ENCODE peak calls at places on chromosomes 13 and 19, in five cellular contexts. S, R, D, I and W are unnamed samples.

GRCh38 chr19:42816901-42817300 is 51.4 kb upstream of the PSG8 start:
- DNase-seq in R (no peak), I (no peak), D (no peak), S (no peak), W (no peak)

GRCh38 chr13:97257228-97257755 is 35.2 kb downstream of the MBNL2 start:
- DNase-seq in I (no peak), R (no peak), S (no peak), D (no peak), W (no peak)

GRCh38 chr13:46149272-46150133 is 32.5 kb downstream of the LCP1 start:
- DNase-seq in I (no peak), R (no peak), S (no peak), D (no peak), W (no peak)

GRCh38 chr19:48624791-48625723 is 5.8 kb downstream of the SPHK2 start:
- DNase-seq in D (no peak), I (no peak), S (no peak), R (no peak), W (no peak)

GRCh38 chr19:40605201-40605971 is 4.2 kb downstream of the LTBP4 start:
- DNase-seq in I (peak; percentile 22), D (peak; percentile 71), R (peak; percentile 78), S (peak; percentile 48), W (peak; percentile 80)

GRCh38 chr19:3849092-3849491 is 19.7 kb downstream of the ZFR2 start:
- DNase-seq in R (peak; percentile 57), S (no peak), I (peak; percentile 33), D (peak; percentile 56), W (peak; percentile 46)

GRCh38 chr13:85191996-85192395 is 607.2 kb downstream of the SLITRK6 start:
- DNase-seq in S (no peak), I (no peak), D (no peak), R (no peak), W (no peak)

GRCh38 chr13:51397262-51397933 is 55.4 kb downstream of the INTS6 start:
- DNase-seq in I (no peak), S (no peak), D (no peak), R (peak; percentile 3), W (no peak)

GRCh38 chr13:50129923-50130685 is 114.9 kb downstream of the KCNRG start:
- DNase-seq in R (peak; percentile 77), D (no peak), S (no peak), I (no peak), W (no peak)

GRCh38 chr13:19596960-19597361 is 35.6 kb upstream of the TPTE2 start:
- DNase-seq in D (no peak), I (peak; percentile 96), R (no peak), S (no peak), W (no peak)

GRCh38 chr19:7915250-7916136 is 863 bp downstream of the TGFBR3L start:
- DNase-seq in R (no peak), I (no peak), S (no peak), D (no peak), W (no peak)

GRCh38 chr13:34627905-34628682 is 314.0 kb upstream of the NBEA start:
- DNase-seq in S (no peak), R (no peak), D (no peak), I (no peak), W (no peak)

GRCh38 chr13:113651511-113652403 is 6.2 kb downstream of the ATP4B start:
- DNase-seq in R (no peak), D (no peak), S (no peak), I (no peak), W (no peak)

GRCh38 chr13:30341815-30342570 is 34.6 kb upstream of the KATNAL1 start:
- DNase-seq in R (peak; percentile 54), I (no peak), S (no peak), D (no peak), W (no peak)

GRCh38 chr19:13026478-13026999 is 31.3 kb downstream of the NFIX start:
- DNase-seq in R (no peak), S (no peak), I (peak; percentile 96), D (no peak), W (no peak)

GRCh38 chr13:60351326-60351725 is 45.7 kb upstream of the TDRD3 start:
- DNase-seq in D (no peak), I (no peak), R (peak; percentile 6), S (no peak), W (no peak)

GRCh38 chr13:94413545-94413944 is 65.9 kb downstream of the DCT start:
- DNase-seq in S (no peak), I (no peak), R (no peak), D (no peak), W (no peak)

DNA sequence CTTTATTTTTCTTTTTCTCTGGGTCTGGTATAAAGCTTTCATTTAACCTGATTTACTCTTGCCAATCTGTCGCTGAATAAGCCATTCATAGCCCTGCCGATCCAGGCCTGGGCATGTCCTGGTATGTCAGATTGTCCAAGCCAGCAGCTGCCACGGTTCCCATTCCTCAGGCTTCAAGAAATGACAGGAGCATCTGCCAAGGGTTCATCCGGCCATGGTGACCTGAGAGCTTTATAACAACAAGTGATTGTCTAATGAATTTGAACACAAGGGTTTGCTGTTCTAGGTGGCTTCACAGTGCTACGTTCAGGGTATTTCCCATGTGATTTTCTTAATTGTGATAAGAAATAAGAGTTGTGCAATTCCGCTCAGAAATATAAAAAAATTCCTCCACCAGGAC is 20.0 kb downstream of the PNMA8A start:
- DNase-seq in R (no peak), I (no peak), D (no peak), S (no peak), W (no peak)
- TF ChIP-seq TAF1 in R (no peak), I (no peak), D (no peak), S (no peak), W (no peak)

GRCh38 chr13:41978007-41978406 is 17.1 kb upstream of the VWA8 start:
- DNase-seq in S (no peak), D (no peak), R (no peak), I (no peak), W (no peak)
- TF ChIP-seq TAF1 in S (no peak), D (no peak), R (no peak), I (no peak), W (no peak)

DNA sequence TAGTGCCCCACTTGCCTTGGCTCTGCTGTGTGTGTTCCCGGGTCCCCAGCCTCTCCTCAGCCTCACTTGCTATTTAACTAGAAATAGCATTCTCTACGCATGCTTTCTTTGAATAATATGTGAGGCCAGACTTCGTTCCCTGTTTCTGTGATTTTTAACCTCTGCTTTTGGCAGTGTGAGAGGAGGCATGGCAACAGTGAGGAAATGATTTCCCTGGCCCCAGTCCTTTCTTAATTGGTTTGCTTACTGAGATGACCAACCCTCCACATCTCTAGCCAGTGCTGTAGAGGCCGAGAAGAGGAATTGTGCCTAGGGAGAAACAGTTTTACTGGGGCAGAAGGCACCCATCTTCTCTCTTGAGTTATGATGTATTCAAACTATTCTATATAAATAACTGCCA is 74.0 kb upstream of the NPAS1 start:
- DNase-seq in R (no peak), D (no peak), S (no peak), I (no peak), W (no peak)
- TF ChIP-seq TAF1 in R (no peak), D (no peak), S (no peak), I (no peak), W (no peak)

GRCh38 chr19:485122-485521 is 11.2 kb upstream of the MADCAM1 start:
- DNase-seq in R (no peak), S (no peak), D (no peak), I (no peak), W (no peak)

GRCh38 chr19:488505-489417 is 7.5 kb upstream of the MADCAM1 start:
- DNase-seq in R (peak; percentile 99), S (peak; percentile 59), I (peak; percentile 82), D (peak; percentile 99), W (peak; percentile 99)

GRCh38 chr19:484494-484893 is 11.8 kb upstream of the MADCAM1 start:
- DNase-seq in S (no peak), D (no peak), I (no peak), R (no peak), W (no peak)

GRCh38 chr19:483332-484072 is 12.8 kb upstream of the MADCAM1 start:
- DNase-seq in D (no peak), I (no peak), S (no peak), R (peak; percentile 14), W (no peak)

DNA sequence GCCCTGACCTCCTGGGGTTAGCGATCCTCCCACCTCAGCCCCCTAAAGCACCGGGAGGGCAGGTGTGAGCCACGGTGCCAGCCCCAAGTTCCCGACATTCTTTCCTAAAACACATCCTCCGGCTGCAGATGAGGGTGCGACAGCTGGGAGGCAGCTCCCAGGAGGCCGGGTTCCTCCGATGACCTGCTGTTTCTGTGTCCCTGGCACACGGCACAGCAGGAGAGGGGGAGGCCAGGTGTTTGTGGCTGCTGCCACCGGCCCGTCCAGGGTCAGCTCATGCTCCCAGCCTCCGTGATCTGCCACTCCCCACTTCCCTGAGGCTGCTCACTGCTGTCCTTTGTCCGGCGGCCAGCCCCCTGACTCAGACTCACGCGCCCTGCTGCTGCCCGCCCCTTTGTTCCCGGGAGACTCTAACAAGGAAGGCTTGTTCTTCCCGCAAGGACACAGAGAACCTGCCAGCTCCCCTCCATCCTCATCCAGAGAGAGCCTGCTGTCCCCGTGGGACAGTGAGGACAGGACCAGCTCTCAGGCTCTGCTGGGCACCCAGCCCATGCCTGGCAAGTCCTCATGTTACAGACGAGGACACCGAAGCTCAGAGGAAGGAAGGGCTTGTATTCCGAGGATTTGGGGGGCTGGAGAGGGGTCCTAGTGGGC is 10.6 kb upstream of the MADCAM1 start:
- DNase-seq in R (peak; percentile 12), I (peak; percentile 88), S (no peak), D (no peak), W (no peak)
- TF ChIP-seq TAF1 in R (no peak), I (no peak), S (no peak), D (no peak), W (no peak)

DNA sequence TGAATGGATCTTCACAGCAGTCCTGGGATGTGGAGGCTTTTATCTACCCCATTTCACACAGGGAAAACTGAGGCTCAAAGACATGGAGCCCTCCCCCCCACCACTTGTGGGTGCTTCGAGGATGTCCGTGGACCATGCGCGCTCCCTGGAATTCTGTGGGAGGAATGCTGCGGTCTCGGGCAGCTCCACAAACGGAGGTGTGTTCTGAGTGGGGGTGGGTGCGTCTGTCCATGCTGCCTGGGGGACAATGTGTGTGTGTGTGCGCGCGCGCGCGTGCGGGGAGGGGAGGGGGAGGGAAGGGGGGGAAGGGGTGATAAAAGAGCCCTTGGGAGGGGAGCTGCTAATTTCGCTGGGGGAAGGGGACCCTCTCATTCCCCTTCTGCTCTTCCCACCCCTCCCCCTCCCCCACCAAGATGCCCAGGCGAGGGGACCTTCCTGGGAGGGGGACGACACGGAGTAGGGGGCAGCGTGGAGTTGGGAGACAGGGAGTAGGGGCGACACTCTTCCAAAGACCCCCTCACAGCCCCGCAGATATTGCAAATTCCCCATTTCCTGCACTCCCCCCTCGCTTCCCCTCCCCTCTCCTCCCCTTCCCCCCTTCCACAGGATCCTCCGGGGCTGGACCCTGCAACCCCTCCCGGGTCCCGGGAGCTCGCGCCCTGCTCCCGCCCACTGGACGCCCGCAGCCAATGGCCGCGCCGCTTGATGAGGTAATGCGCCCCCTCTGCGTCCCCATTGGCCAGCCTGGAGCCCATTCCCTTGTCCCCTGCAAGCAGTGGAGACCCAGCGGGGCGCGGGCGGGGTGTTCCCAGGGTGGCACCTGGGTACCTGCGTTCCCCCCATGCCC is 18.9 kb upstream of the ZNRF4 start:
- DNase-seq in R (peak; percentile 99), I (no peak), D (no peak), S (no peak), W (no peak)
- TF ChIP-seq TAF1 in R (no peak), I (no peak), D (no peak), S (no peak), W (no peak)